ENCODE peak calls at places on chromosomes 7 and 10, in seven cellular contexts. O is Calu3; E is fibroblast of lung; V is dorsolateral prefrontal cortex; L is WTC11; G is stomach; C is CD8-positive, alpha-beta T cell. A is an unnamed sample.

GRCh38 chr10:75959209-75959608 is 527.8 kb downstream of the LRMDA start:
- DNase-seq in C (no peak), V (no peak), G (no peak), E (peak), L (no peak), O (no peak), A (no peak)

GRCh38 chr10:76359001-76359400 is 927.6 kb downstream of the LRMDA start:
- DNase-seq in E (peak), G (no peak), C (no peak), L (no peak), O (no peak), V (no peak), A (no peak)

GRCh38 chr10:17062009-17062408 is 67.6 kb downstream of the CUBN start:
- DNase-seq in O (no peak), L (no peak), G (no peak), V (no peak), C (no peak), E (peak), A (no peak)

GRCh38 chr10:21675157-21675796 is 141.2 kb downstream of the MLLT10 start:
- DNase-seq in V (no peak), C (peak), L (peak), E (peak), O (peak), G (no peak), A (peak)

GRCh38 chr10:8416192-8416701 is 361.8 kb downstream of the GATA3 start:
- DNase-seq in E (peak), C (no peak), V (no peak), L (no peak), G (no peak), O (no peak), A (no peak)

GRCh38 chr10:82796510-82796909 is 921.5 kb downstream of the NRG3 start:
- DNase-seq in G (no peak), O (no peak), V (no peak), L (no peak), E (peak), C (no peak), A (no peak)

GRCh38 chr7:45081670-45081974 is 7.1 kb downstream of the NACAD start:
- DNase-seq in C (no peak), V (no peak), G (no peak), L (peak), O (no peak), E (no peak), A (no peak)

GRCh38 chr7:28389504-28390385 is 22.6 kb upstream of the CREB5 start:
- DNase-seq in C (no peak), V (no peak), L (no peak), O (peak), E (peak), G (no peak), A (no peak)

GRCh38 chr7:91683823-91684222 is 196.7 kb downstream of the MTERF1 start:
- DNase-seq in G (no peak), E (peak), L (no peak), C (no peak), O (no peak), V (no peak), A (no peak)

GRCh38 chr10:70555371-70555770 is 47.2 kb downstream of the PRF1 start:
- DNase-seq in C (no peak), E (no peak), G (no peak), L (no peak), V (no peak), O (no peak), A (no peak)

GRCh38 chr7:138756591-138757222 is 41.1 kb upstream of the TMEM213 start:
- DNase-seq in G (no peak), C (no peak), O (peak), V (no peak), E (peak), L (no peak), A (no peak)

GRCh38 chr7:31114593-31115343 is 62.7 kb downstream of the ADCYAP1R1 start:
- DNase-seq in O (peak), L (peak), V (no peak), E (peak), G (no peak), C (no peak), A (no peak)

GRCh38 chr10:132470306-132471124 is 67.1 kb upstream of the INPP5A start:
- DNase-seq in L (peak), E (peak), O (no peak), C (no peak), G (no peak), V (no peak), A (no peak)

GRCh38 chr10:6364283-6364682 is 161.6 kb downstream of the PFKFB3 start:
- DNase-seq in G (no peak), E (no peak), V (no peak), L (no peak), O (no peak), C (no peak), A (no peak)

GRCh38 chr7:151585744-151586424 is 66.2 kb upstream of the RHEB start:
- DNase-seq in G (no peak), C (no peak), E (peak), O (no peak), V (peak), L (no peak), A (no peak)

GRCh38 chr10:124532106-124532641 is 70.6 kb downstream of the LHPP start:
- DNase-seq in L (peak), V (no peak), E (no peak), G (no peak), O (peak), C (no peak), A (no peak)

GRCh38 chr10:44851881-44852280 is 59.3 kb upstream of the TMEM72 start:
- DNase-seq in G (no peak), E (no peak), O (no peak), L (no peak), C (no peak), V (no peak), A (no peak)

GRCh38 chr7:74233655-74234280 is 20.4 kb downstream of the RFC2 start:
- DNase-seq in C (no peak), O (no peak), G (no peak), L (no peak), E (peak), V (no peak), A (no peak)

GRCh38 chr7:75578081-75578480 is 86.0 kb downstream of the SPDYE5 start:
- DNase-seq in G (no peak), L (no peak), O (no peak), E (no peak), C (no peak), V (no peak), A (no peak)

GRCh38 chr7:107982918-107983389 is 20.0 kb downstream of the LAMB1 start:
- DNase-seq in G (no peak), E (peak), V (no peak), O (no peak), C (no peak), L (no peak), A (no peak)

GRCh38 chr7:157474685-157475084 is 137.9 kb downstream of the DNAJB6 start:
- DNase-seq in C (no peak), L (peak), G (peak), O (peak), E (no peak), V (no peak), A (no peak)

GRCh38 chr10:71995880-71996597 is 31.8 kb downstream of the CHST3 start:
- DNase-seq in V (no peak), O (no peak), E (no peak), L (no peak), C (no peak), G (no peak), A (no peak)

GRCh38 chr7:143983960-143984359 is 16.2 kb upstream of the OR6B1 start:
- DNase-seq in C (no peak), O (no peak), E (no peak), L (no peak), G (no peak), V (no peak), A (no peak)

GRCh38 chr10:110516815-110517492 is 19.2 kb downstream of the DUSP5 start:
- DNase-seq in O (no peak), V (no peak), L (no peak), E (no peak), G (no peak), C (no peak), A (no peak)

GRCh38 chr7:32062150-32062549 is 8.1 kb downstream of the PDE1C start:
- DNase-seq in O (peak), L (peak), G (peak), E (peak), C (no peak), V (no peak), A (no peak)

GRCh38 chr10:102422586-102423129 is 2.0 kb downstream of the FBXL15 start:
- DNase-seq in L (peak), C (no peak), O (peak), G (peak), V (peak), E (peak), A (peak)

GRCh38 chr10:14837756-14838581 is at the start of the genes CDNF, HSPA14 and MSANTD7:
- DNase-seq in C (peak), E (peak), L (peak), G (peak), O (peak), V (peak), A (peak)
- TF ChIP-seq CTCF in C (no peak), E (no peak), L (no peak), G (no peak), O (no peak), V (peak), A (no peak)

GRCh38 chr10:101162677-101163076 is 31.6 kb downstream of the TLX1 start:
- DNase-seq in V (no peak), G (peak), O (no peak), C (no peak), L (no peak), E (no peak), A (no peak)
- TF ChIP-seq CTCF in V (no peak), G (no peak), O (no peak), C (no peak), L (no peak), E (no peak), A (no peak)

GRCh38 chr10:23198940-23199767 is 7.0 kb downstream of the PTF1A start:
- DNase-seq in O (no peak), V (no peak), L (peak), G (no peak), C (no peak), E (peak), A (no peak)
- TF ChIP-seq CTCF in O (no peak), V (no peak), L (no peak), G (no peak), C (no peak), E (no peak), A (no peak)

GRCh38 chr7:37352974-37353948 is 95.4 kb downstream of the ELMO1 start:
- DNase-seq in L (peak), C (peak), G (no peak), V (no peak), O (peak), E (no peak), A (peak)
- TF ChIP-seq CTCF in L (peak), C (peak), G (no peak), V (no peak), O (peak), E (peak), A (peak)

A was measured in Panc1.